ENCODE peak calls at places on chromosomes 16 and 17, in seven cellular contexts. One of them, this sample, is unnamed.

GRCh38 chr16:12532871-12533610 is 270.6 kb downstream of the CPPED1 start:
- DNase-seq in heart right ventricle: no peak
- DNase-seq in IMR-90: no peak
- DNase-seq in body of pancreas: no peak
- DNase-seq in PC-3: no peak
- DNase-seq in thoracic aorta: no peak
- DNase-seq in neural crest cell: no peak
- DNase-seq in this sample: no peak

GRCh38 chr16:53031323-53031942 is 21.3 kb downstream of the CHD9NB start:
- DNase-seq in thoracic aorta: no peak
- DNase-seq in neural crest cell: no peak
- DNase-seq in PC-3: no peak
- DNase-seq in IMR-90: no peak
- DNase-seq in body of pancreas: no peak
- DNase-seq in heart right ventricle: no peak
- DNase-seq in this sample: peak; percentile 17

GRCh38 chr17:58060596-58061191 is 22.5 kb upstream of the DYNLL2 start:
- DNase-seq in thoracic aorta: no peak
- DNase-seq in IMR-90: peak; percentile 13
- DNase-seq in heart right ventricle: peak; percentile 62
- DNase-seq in PC-3: no peak
- DNase-seq in body of pancreas: peak; percentile 33
- DNase-seq in neural crest cell: no peak
- DNase-seq in this sample: peak; percentile 22

GRCh38 chr17:18187816-18188761 is 4.5 kb downstream of the ALKBH5 start:
- DNase-seq in IMR-90: peak; percentile 23
- DNase-seq in neural crest cell: no peak
- DNase-seq in thoracic aorta: no peak
- DNase-seq in PC-3: peak; percentile 35
- DNase-seq in heart right ventricle: peak; percentile 30
- DNase-seq in body of pancreas: no peak
- DNase-seq in this sample: no peak

GRCh38 chr17:79947351-79948031 is 88.2 kb downstream of the TBC1D16 start:
- DNase-seq in IMR-90: peak; percentile 10
- DNase-seq in PC-3: no peak
- DNase-seq in thoracic aorta: no peak
- DNase-seq in heart right ventricle: no peak
- DNase-seq in body of pancreas: no peak
- DNase-seq in neural crest cell: no peak
- DNase-seq in this sample: peak; percentile 99

GRCh38 chr17:78368348-78368747 is 8.5 kb upstream of the SOCS3 start:
- DNase-seq in IMR-90: no peak
- DNase-seq in neural crest cell: no peak
- DNase-seq in PC-3: no peak
- DNase-seq in thoracic aorta: no peak
- DNase-seq in body of pancreas: peak; percentile 55
- DNase-seq in heart right ventricle: no peak
- DNase-seq in this sample: no peak

GRCh38 chr16:22098538-22099255 is 6.4 kb downstream of the VWA3A start:
- DNase-seq in body of pancreas: no peak
- DNase-seq in IMR-90: peak; percentile 44
- DNase-seq in heart right ventricle: no peak
- DNase-seq in neural crest cell: no peak
- DNase-seq in thoracic aorta: no peak
- DNase-seq in PC-3: peak; percentile 60
- DNase-seq in this sample: peak; percentile 61

GRCh38 chr17:20896153-20896649 is 146.6 kb downstream of the USP22 start:
- DNase-seq in PC-3: no peak
- DNase-seq in IMR-90: peak; percentile 1
- DNase-seq in neural crest cell: no peak
- DNase-seq in thoracic aorta: no peak
- DNase-seq in body of pancreas: peak; percentile 74
- DNase-seq in heart right ventricle: peak; percentile 49
- DNase-seq in this sample: peak; percentile 8

GRCh38 chr16:25143898-25144297 is 32.4 kb downstream of the LCMT1 start:
- DNase-seq in body of pancreas: peak; percentile 67
- DNase-seq in heart right ventricle: no peak
- DNase-seq in thoracic aorta: no peak
- DNase-seq in IMR-90: no peak
- DNase-seq in neural crest cell: no peak
- DNase-seq in PC-3: no peak
- DNase-seq in this sample: peak; percentile 4

GRCh38 chr16:57938936-57939871 is 31.7 kb downstream of the CNGB1 start:
- DNase-seq in neural crest cell: no peak
- DNase-seq in PC-3: peak; percentile 47
- DNase-seq in IMR-90: peak; percentile 20
- DNase-seq in body of pancreas: peak; percentile 40
- DNase-seq in heart right ventricle: peak; percentile 78
- DNase-seq in thoracic aorta: no peak
- DNase-seq in this sample: peak; percentile 95

GRCh38 chr16:84484579-84485254 is 19.7 kb downstream of the MEAK7 start:
- DNase-seq in IMR-90: peak; percentile 74
- DNase-seq in body of pancreas: no peak
- DNase-seq in neural crest cell: peak; percentile 69
- DNase-seq in heart right ventricle: peak; percentile 76
- DNase-seq in PC-3: peak; percentile 49
- DNase-seq in thoracic aorta: no peak
- DNase-seq in this sample: peak; percentile 45

GRCh38 chr17:41914358-41914766 is 4.4 kb downstream of the ACLY start:
- DNase-seq in IMR-90: peak; percentile 24
- DNase-seq in heart right ventricle: no peak
- DNase-seq in body of pancreas: no peak
- DNase-seq in PC-3: no peak
- DNase-seq in neural crest cell: no peak
- DNase-seq in thoracic aorta: no peak
- DNase-seq in this sample: no peak

GRCh38 chr17:17966399-17966798 is 5.8 kb downstream of the TOM1L2 start:
- DNase-seq in thoracic aorta: no peak
- DNase-seq in PC-3: no peak
- DNase-seq in body of pancreas: no peak
- DNase-seq in heart right ventricle: no peak
- DNase-seq in neural crest cell: no peak
- DNase-seq in IMR-90: no peak
- DNase-seq in this sample: no peak

GRCh38 chr17:6376901-6377300 is 58.0 kb downstream of the AIPL1 start:
- DNase-seq in PC-3: no peak
- DNase-seq in neural crest cell: peak; percentile 18
- DNase-seq in heart right ventricle: no peak
- DNase-seq in thoracic aorta: no peak
- DNase-seq in IMR-90: no peak
- DNase-seq in body of pancreas: no peak
- DNase-seq in this sample: no peak

GRCh38 chr17:29847527-29847931 is 82.5 kb downstream of the SSH2 start:
- DNase-seq in IMR-90: no peak
- DNase-seq in heart right ventricle: no peak
- DNase-seq in PC-3: no peak
- DNase-seq in thoracic aorta: no peak
- DNase-seq in body of pancreas: no peak
- DNase-seq in neural crest cell: no peak
- DNase-seq in this sample: no peak

GRCh38 chr17:20063665-20064648 is 54.8 kb downstream of the SPECC1 start:
- DNase-seq in IMR-90: peak; percentile 87
- DNase-seq in body of pancreas: peak; percentile 62
- DNase-seq in heart right ventricle: peak; percentile 67
- DNase-seq in neural crest cell: no peak
- DNase-seq in thoracic aorta: peak; percentile 69
- DNase-seq in PC-3: peak; percentile 96
- DNase-seq in this sample: peak; percentile 96

GRCh38 chr16:51621610-51622009 is 470.5 kb upstream of the SALL1 start:
- DNase-seq in heart right ventricle: no peak
- DNase-seq in IMR-90: no peak
- DNase-seq in neural crest cell: no peak
- DNase-seq in body of pancreas: no peak
- DNase-seq in thoracic aorta: no peak
- DNase-seq in PC-3: no peak
- DNase-seq in this sample: peak; percentile 48

GRCh38 chr17:14201595-14201994 is 35.1 kb downstream of the CDRT15 start:
- DNase-seq in PC-3: no peak
- DNase-seq in neural crest cell: no peak
- DNase-seq in body of pancreas: no peak
- DNase-seq in heart right ventricle: no peak
- DNase-seq in thoracic aorta: no peak
- DNase-seq in IMR-90: no peak
- DNase-seq in this sample: no peak

GRCh38 chr17:59607817-59608403 is 11.8 kb upstream of the CLTC start:
- DNase-seq in neural crest cell: no peak
- DNase-seq in PC-3: peak; percentile 63
- DNase-seq in body of pancreas: no peak
- DNase-seq in IMR-90: no peak
- DNase-seq in thoracic aorta: no peak
- DNase-seq in heart right ventricle: no peak
- DNase-seq in this sample: peak; percentile 16

GRCh38 chr17:71764507-71764906 is 356.3 kb upstream of the SOX9 start:
- DNase-seq in IMR-90: no peak
- DNase-seq in neural crest cell: peak; percentile 32
- DNase-seq in PC-3: peak; percentile 53
- DNase-seq in thoracic aorta: no peak
- DNase-seq in body of pancreas: peak; percentile 37
- DNase-seq in heart right ventricle: no peak
- DNase-seq in this sample: peak; percentile 36

GRCh38 chr17:61411114-61411943 is 11.7 kb downstream of the TBX2 start:
- DNase-seq in heart right ventricle: peak; percentile 70
- DNase-seq in PC-3: peak; percentile 86
- DNase-seq in body of pancreas: peak; percentile 56
- DNase-seq in neural crest cell: peak; percentile 65
- DNase-seq in thoracic aorta: no peak
- DNase-seq in IMR-90: peak; percentile 74
- DNase-seq in this sample: no peak

GRCh38 chr16:13780841-13781553 is 139.0 kb upstream of the ERCC4 start:
- DNase-seq in neural crest cell: no peak
- DNase-seq in thoracic aorta: no peak
- DNase-seq in body of pancreas: no peak
- DNase-seq in IMR-90: no peak
- DNase-seq in heart right ventricle: no peak
- DNase-seq in PC-3: no peak
- DNase-seq in this sample: no peak

GRCh38 chr17:80362428-80363119 is 52.4 kb upstream of the ENDOV start:
- DNase-seq in IMR-90: peak; percentile 83
- DNase-seq in neural crest cell: no peak
- DNase-seq in thoracic aorta: no peak
- DNase-seq in PC-3: no peak
- DNase-seq in body of pancreas: peak; percentile 29
- DNase-seq in heart right ventricle: no peak
- DNase-seq in this sample: no peak

DNA sequence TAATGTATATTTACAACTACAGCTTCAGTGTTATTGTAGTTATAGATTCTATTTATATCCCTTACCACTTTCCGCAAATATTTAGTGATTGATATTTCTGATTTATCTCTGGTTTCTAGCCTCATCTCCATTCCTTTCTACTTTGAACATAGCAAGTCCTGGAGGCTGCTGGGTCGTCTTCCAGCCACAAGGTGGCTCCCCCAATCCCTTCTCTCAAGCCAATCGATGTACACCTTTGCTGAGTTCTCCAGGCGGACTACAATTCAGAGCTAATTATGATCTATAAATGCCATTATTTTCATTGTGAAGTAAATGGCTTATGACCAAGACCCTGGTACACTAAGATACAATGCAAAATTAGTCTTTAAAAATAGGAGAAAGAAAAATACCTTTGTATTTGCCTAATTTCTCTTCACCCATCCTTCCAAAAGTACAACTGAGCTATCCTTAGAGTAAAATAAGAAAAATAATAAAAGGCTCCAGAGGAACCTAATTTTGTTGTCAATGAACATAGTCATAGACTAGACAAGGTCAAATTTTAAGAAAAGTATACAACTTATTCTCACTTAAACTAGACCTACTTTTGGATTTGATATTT is 122.1 kb downstream of the SKAP1 start:
- DNase-seq in heart right ventricle: peak; percentile 19
- DNase-seq in PC-3: peak; percentile 84
- DNase-seq in body of pancreas: peak; percentile 62
- DNase-seq in neural crest cell: peak; percentile 43
- DNase-seq in IMR-90: peak; percentile 74
- DNase-seq in thoracic aorta: no peak
- DNase-seq in this sample: peak; percentile 58
- TF ChIP-seq CTCF in heart right ventricle: peak; percentile 45
- TF ChIP-seq CTCF in PC-3: peak; percentile 98
- TF ChIP-seq CTCF in body of pancreas: peak; percentile 77
- TF ChIP-seq CTCF in neural crest cell: peak; percentile 84
- TF ChIP-seq CTCF in IMR-90: peak; percentile 80
- TF ChIP-seq CTCF in thoracic aorta: peak; percentile 60
- TF ChIP-seq CTCF in this sample: peak; percentile 74

GRCh38 chr16:11473728-11474127 is 113.0 kb downstream of the LITAF start:
- DNase-seq in body of pancreas: no peak
- DNase-seq in IMR-90: no peak
- DNase-seq in thoracic aorta: no peak
- DNase-seq in neural crest cell: no peak
- DNase-seq in heart right ventricle: no peak
- DNase-seq in PC-3: no peak
- DNase-seq in this sample: no peak
- TF ChIP-seq CTCF in body of pancreas: no peak
- TF ChIP-seq CTCF in IMR-90: no peak
- TF ChIP-seq CTCF in thoracic aorta: no peak
- TF ChIP-seq CTCF in neural crest cell: no peak
- TF ChIP-seq CTCF in heart right ventricle: no peak
- TF ChIP-seq CTCF in PC-3: no peak
- TF ChIP-seq CTCF in this sample: no peak

GRCh38 chr16:56203052-56203451 is 11.8 kb downstream of the GNAO1 start:
- DNase-seq in IMR-90: peak; percentile 6
- DNase-seq in thoracic aorta: no peak
- DNase-seq in PC-3: no peak
- DNase-seq in heart right ventricle: peak; percentile 18
- DNase-seq in neural crest cell: no peak
- DNase-seq in body of pancreas: no peak
- DNase-seq in this sample: peak; percentile 70
- TF ChIP-seq CTCF in IMR-90: peak; percentile 26
- TF ChIP-seq CTCF in thoracic aorta: no peak
- TF ChIP-seq CTCF in PC-3: no peak
- TF ChIP-seq CTCF in heart right ventricle: no peak
- TF ChIP-seq CTCF in neural crest cell: peak; percentile 51
- TF ChIP-seq CTCF in body of pancreas: no peak
- TF ChIP-seq CTCF in this sample: peak; percentile 23

GRCh38 chr16:31641279-31641678 is 113.6 kb downstream of the AHSP start:
- DNase-seq in IMR-90: no peak
- DNase-seq in thoracic aorta: no peak
- DNase-seq in PC-3: no peak
- DNase-seq in body of pancreas: no peak
- DNase-seq in heart right ventricle: no peak
- DNase-seq in neural crest cell: no peak
- DNase-seq in this sample: no peak

GRCh38 chr16:31636433-31636832 is 108.7 kb downstream of the AHSP start:
- DNase-seq in body of pancreas: no peak
- DNase-seq in neural crest cell: no peak
- DNase-seq in PC-3: no peak
- DNase-seq in thoracic aorta: no peak
- DNase-seq in heart right ventricle: no peak
- DNase-seq in IMR-90: no peak
- DNase-seq in this sample: no peak
- TF ChIP-seq CTCF in body of pancreas: no peak
- TF ChIP-seq CTCF in neural crest cell: no peak
- TF ChIP-seq CTCF in PC-3: no peak
- TF ChIP-seq CTCF in thoracic aorta: no peak
- TF ChIP-seq CTCF in heart right ventricle: no peak
- TF ChIP-seq CTCF in IMR-90: no peak
- TF ChIP-seq CTCF in this sample: no peak

GRCh38 chr16:88035292-88035691 is 84.1 kb downstream of the BANP start:
- DNase-seq in body of pancreas: no peak
- DNase-seq in PC-3: no peak
- DNase-seq in neural crest cell: no peak
- DNase-seq in thoracic aorta: no peak
- DNase-seq in IMR-90: no peak
- DNase-seq in heart right ventricle: no peak
- DNase-seq in this sample: no peak
- TF ChIP-seq CTCF in body of pancreas: no peak
- TF ChIP-seq CTCF in PC-3: no peak
- TF ChIP-seq CTCF in neural crest cell: no peak
- TF ChIP-seq CTCF in thoracic aorta: no peak
- TF ChIP-seq CTCF in IMR-90: no peak
- TF ChIP-seq CTCF in heart right ventricle: no peak
- TF ChIP-seq CTCF in this sample: no peak